ENCODE peak calls at places on chromosomes 13 and 19, in five cellular contexts. One of them, this sample, is unnamed.

GRCh38 chr13:28394422-28394821 is 100.5 kb downstream of the FLT1 start:
- DNase-seq in suprapubic skin: no peak
- DNase-seq in lower leg skin: no peak
- DNase-seq in uterus: no peak
- DNase-seq in body of pancreas: peak
- DNase-seq in this sample: no peak

GRCh38 chr19:2923510-2923909 is 21.3 kb downstream of the ZNF77 start:
- DNase-seq in suprapubic skin: no peak
- DNase-seq in lower leg skin: no peak
- DNase-seq in uterus: no peak
- DNase-seq in body of pancreas: peak
- DNase-seq in this sample: no peak

GRCh38 chr13:27016871-27017270 is 154.7 kb downstream of the USP12 start:
- DNase-seq in suprapubic skin: no peak
- DNase-seq in lower leg skin: no peak
- DNase-seq in uterus: no peak
- DNase-seq in body of pancreas: no peak
- DNase-seq in this sample: no peak

GRCh38 chr13:37187110-37187509 is 81.6 kb upstream of the CSNK1A1L start:
- DNase-seq in suprapubic skin: no peak
- DNase-seq in lower leg skin: no peak
- DNase-seq in uterus: no peak
- DNase-seq in body of pancreas: no peak
- DNase-seq in this sample: no peak

GRCh38 chr13:48500652-48501197 is 32.2 kb downstream of the RCBTB2 start:
- DNase-seq in suprapubic skin: no peak
- DNase-seq in lower leg skin: no peak
- DNase-seq in uterus: no peak
- DNase-seq in body of pancreas: peak
- DNase-seq in this sample: no peak

GRCh38 chr19:55304279-55304978 is 20.6 kb downstream of the BRSK1 start:
- DNase-seq in suprapubic skin: no peak
- DNase-seq in lower leg skin: no peak
- DNase-seq in uterus: no peak
- DNase-seq in body of pancreas: peak
- DNase-seq in this sample: no peak

GRCh38 chr19:1953441-1954094 is 12.6 kb downstream of the CSNK1G2 start:
- DNase-seq in suprapubic skin: no peak
- DNase-seq in lower leg skin: no peak
- DNase-seq in uterus: no peak
- DNase-seq in body of pancreas: no peak
- DNase-seq in this sample: no peak

GRCh38 chr13:30159446-30159839 is 147.9 kb downstream of the KATNAL1 start:
- DNase-seq in suprapubic skin: no peak
- DNase-seq in lower leg skin: no peak
- DNase-seq in uterus: no peak
- DNase-seq in body of pancreas: no peak
- DNase-seq in this sample: no peak

GRCh38 chr13:24036115-24036514 is 124.4 kb upstream of the SPATA13 start:
- DNase-seq in suprapubic skin: no peak
- DNase-seq in lower leg skin: no peak
- DNase-seq in uterus: no peak
- DNase-seq in body of pancreas: no peak
- DNase-seq in this sample: no peak

GRCh38 chr13:109072505-109072904 is 443.1 kb downstream of the MYO16 start:
- DNase-seq in suprapubic skin: no peak
- DNase-seq in lower leg skin: no peak
- DNase-seq in uterus: no peak
- DNase-seq in body of pancreas: no peak
- DNase-seq in this sample: no peak

GRCh38 chr13:111936267-111936925 is 130.6 kb upstream of the SOX1 start:
- DNase-seq in suprapubic skin: no peak
- DNase-seq in lower leg skin: no peak
- DNase-seq in uterus: no peak
- DNase-seq in body of pancreas: no peak
- DNase-seq in this sample: no peak

GRCh38 chr13:33870046-33870668 is 52.2 kb downstream of the RFC3 start:
- DNase-seq in suprapubic skin: no peak
- DNase-seq in lower leg skin: no peak
- DNase-seq in uterus: no peak
- DNase-seq in body of pancreas: peak
- DNase-seq in this sample: no peak

GRCh38 chr19:35468637-35469036 is 20.6 kb downstream of the FFAR2 start:
- DNase-seq in suprapubic skin: no peak
- DNase-seq in lower leg skin: peak
- DNase-seq in uterus: no peak
- DNase-seq in body of pancreas: peak
- DNase-seq in this sample: peak

GRCh38 chr19:2047449-2048103 is 3.5 kb downstream of the MKNK2 start:
- DNase-seq in suprapubic skin: peak
- DNase-seq in lower leg skin: peak
- DNase-seq in uterus: no peak
- DNase-seq in body of pancreas: peak
- DNase-seq in this sample: peak

GRCh38 chr13:113657851-113658741 is at the start of gene ATP4B:
- DNase-seq in suprapubic skin: peak
- DNase-seq in lower leg skin: no peak
- DNase-seq in uterus: peak
- DNase-seq in body of pancreas: no peak
- DNase-seq in this sample: peak

GRCh38 chr19:38204728-38205127 is 19.3 kb downstream of the DPF1 start:
- DNase-seq in suprapubic skin: no peak
- DNase-seq in lower leg skin: no peak
- DNase-seq in uterus: no peak
- DNase-seq in body of pancreas: no peak
- DNase-seq in this sample: no peak

GRCh38 chr19:38201731-38202130 is 22.3 kb downstream of the DPF1 start:
- DNase-seq in suprapubic skin: no peak
- DNase-seq in lower leg skin: no peak
- DNase-seq in uterus: no peak
- DNase-seq in body of pancreas: no peak
- DNase-seq in this sample: no peak

GRCh38 chr19:38202504-38202903 is 21.5 kb downstream of the DPF1 start:
- DNase-seq in suprapubic skin: no peak
- DNase-seq in lower leg skin: no peak
- DNase-seq in uterus: no peak
- DNase-seq in body of pancreas: no peak
- DNase-seq in this sample: no peak

GRCh38 chr19:38204096-38204495 is 19.9 kb downstream of the DPF1 start:
- DNase-seq in suprapubic skin: no peak
- DNase-seq in lower leg skin: no peak
- DNase-seq in uterus: no peak
- DNase-seq in body of pancreas: peak
- DNase-seq in this sample: no peak

DNA sequence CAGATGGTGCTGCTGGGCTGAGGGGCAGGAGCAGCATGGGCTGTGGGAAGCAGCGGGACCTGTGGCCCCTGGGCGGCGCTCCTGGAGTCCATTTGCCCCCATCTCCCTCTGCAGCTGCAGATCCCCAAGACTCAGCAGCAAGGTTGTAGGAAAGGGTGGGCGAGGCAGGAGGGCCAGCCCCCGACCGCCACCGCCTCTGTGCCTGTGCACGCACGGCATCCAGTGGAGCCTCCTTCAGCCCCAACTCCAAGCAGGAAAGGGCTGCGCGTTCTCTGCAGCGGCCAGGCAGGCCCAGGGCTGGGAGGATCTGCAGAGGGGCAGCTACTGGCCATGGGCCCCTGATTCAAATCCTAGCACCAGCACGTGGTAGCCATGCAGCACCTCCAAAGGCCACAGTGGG is 20.8 kb downstream of the DPF1 start:
- DNase-seq in suprapubic skin: no peak
- DNase-seq in lower leg skin: no peak
- DNase-seq in uterus: no peak
- DNase-seq in body of pancreas: no peak
- DNase-seq in this sample: no peak
- TF ChIP-seq POLR2A in suprapubic skin: no peak
- TF ChIP-seq POLR2A in lower leg skin: no peak
- TF ChIP-seq POLR2A in uterus: no peak
- TF ChIP-seq POLR2A in body of pancreas: no peak
- TF ChIP-seq POLR2A in this sample: no peak

GRCh38 chr19:33290956-33291622 is 11.2 kb downstream of the CEBPA start:
- DNase-seq in suprapubic skin: no peak
- DNase-seq in lower leg skin: no peak
- DNase-seq in uterus: no peak
- DNase-seq in body of pancreas: no peak
- DNase-seq in this sample: peak
- TF ChIP-seq CTCF in suprapubic skin: no peak
- TF ChIP-seq CTCF in lower leg skin: no peak
- TF ChIP-seq CTCF in uterus: no peak
- TF ChIP-seq CTCF in body of pancreas: no peak
- TF ChIP-seq CTCF in this sample: no peak

GRCh38 chr19:40801449-40802299 is 2.7 kb downstream of the EGLN2 start:
- DNase-seq in suprapubic skin: no peak
- DNase-seq in lower leg skin: no peak
- DNase-seq in uterus: no peak
- DNase-seq in body of pancreas: no peak
- DNase-seq in this sample: no peak

GRCh38 chr19:40800997-40801377 is 2.0 kb downstream of the EGLN2 start:
- DNase-seq in suprapubic skin: no peak
- DNase-seq in lower leg skin: no peak
- DNase-seq in uterus: no peak
- DNase-seq in body of pancreas: no peak
- DNase-seq in this sample: no peak

GRCh38 chr19:40803170-40803856 is 4.3 kb downstream of the EGLN2 start:
- DNase-seq in suprapubic skin: no peak
- DNase-seq in lower leg skin: no peak
- DNase-seq in uterus: no peak
- DNase-seq in body of pancreas: no peak
- DNase-seq in this sample: no peak

GRCh38 chr19:40803857-40804782 is 5.1 kb downstream of the EGLN2 start:
- DNase-seq in suprapubic skin: no peak
- DNase-seq in lower leg skin: no peak
- DNase-seq in uterus: no peak
- DNase-seq in body of pancreas: peak
- DNase-seq in this sample: peak

GRCh38 chr19:40802300-40803169 is 3.5 kb downstream of the EGLN2 start:
- DNase-seq in suprapubic skin: no peak
- DNase-seq in lower leg skin: no peak
- DNase-seq in uterus: peak
- DNase-seq in body of pancreas: peak
- DNase-seq in this sample: peak
- TF ChIP-seq POLR2A in suprapubic skin: no peak
- TF ChIP-seq POLR2A in lower leg skin: no peak
- TF ChIP-seq POLR2A in uterus: no peak
- TF ChIP-seq POLR2A in body of pancreas: no peak
- TF ChIP-seq POLR2A in this sample: no peak

DNA sequence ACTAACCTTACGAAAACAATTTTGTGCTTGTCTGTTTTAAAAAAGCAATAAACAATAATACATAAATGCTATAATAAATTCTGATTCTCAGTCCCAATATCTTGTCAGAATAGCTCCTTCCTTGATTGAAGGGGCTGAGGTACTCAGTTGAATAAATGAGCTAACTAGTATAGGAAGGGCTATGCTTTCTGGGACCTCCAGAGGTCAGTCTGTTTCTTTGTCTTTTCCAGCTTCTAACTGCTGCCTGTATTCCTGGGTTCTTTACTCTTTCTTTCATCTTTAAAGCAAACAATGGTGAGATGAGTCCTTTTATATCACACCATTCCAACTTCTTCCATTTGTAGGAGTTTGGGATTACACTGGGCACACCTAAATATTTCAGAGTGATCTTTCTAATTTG is 1297.0 kb upstream of the ATXN8OS start:
- DNase-seq in suprapubic skin: no peak
- DNase-seq in lower leg skin: no peak
- DNase-seq in uterus: no peak
- DNase-seq in body of pancreas: no peak
- DNase-seq in this sample: no peak
- TF ChIP-seq CTCF in suprapubic skin: no peak
- TF ChIP-seq CTCF in lower leg skin: no peak
- TF ChIP-seq CTCF in uterus: no peak
- TF ChIP-seq CTCF in body of pancreas: no peak
- TF ChIP-seq CTCF in this sample: no peak

GRCh38 chr19:57350877-57351805 is at the start of gene ZNF304:
- DNase-seq in suprapubic skin: peak
- DNase-seq in lower leg skin: peak
- DNase-seq in uterus: peak
- DNase-seq in body of pancreas: peak
- DNase-seq in this sample: peak
- TF ChIP-seq POLR2A in suprapubic skin: no peak
- TF ChIP-seq POLR2A in lower leg skin: no peak
- TF ChIP-seq POLR2A in uterus: no peak
- TF ChIP-seq POLR2A in body of pancreas: no peak
- TF ChIP-seq POLR2A in this sample: no peak

GRCh38 chr13:98449273-98449672 is 127.6 kb downstream of the STK24 start:
- DNase-seq in suprapubic skin: no peak
- DNase-seq in lower leg skin: no peak
- DNase-seq in uterus: no peak
- DNase-seq in body of pancreas: no peak
- DNase-seq in this sample: no peak
- TF ChIP-seq CTCF in suprapubic skin: no peak
- TF ChIP-seq CTCF in lower leg skin: no peak
- TF ChIP-seq CTCF in uterus: no peak
- TF ChIP-seq CTCF in body of pancreas: no peak
- TF ChIP-seq CTCF in this sample: no peak

DNA sequence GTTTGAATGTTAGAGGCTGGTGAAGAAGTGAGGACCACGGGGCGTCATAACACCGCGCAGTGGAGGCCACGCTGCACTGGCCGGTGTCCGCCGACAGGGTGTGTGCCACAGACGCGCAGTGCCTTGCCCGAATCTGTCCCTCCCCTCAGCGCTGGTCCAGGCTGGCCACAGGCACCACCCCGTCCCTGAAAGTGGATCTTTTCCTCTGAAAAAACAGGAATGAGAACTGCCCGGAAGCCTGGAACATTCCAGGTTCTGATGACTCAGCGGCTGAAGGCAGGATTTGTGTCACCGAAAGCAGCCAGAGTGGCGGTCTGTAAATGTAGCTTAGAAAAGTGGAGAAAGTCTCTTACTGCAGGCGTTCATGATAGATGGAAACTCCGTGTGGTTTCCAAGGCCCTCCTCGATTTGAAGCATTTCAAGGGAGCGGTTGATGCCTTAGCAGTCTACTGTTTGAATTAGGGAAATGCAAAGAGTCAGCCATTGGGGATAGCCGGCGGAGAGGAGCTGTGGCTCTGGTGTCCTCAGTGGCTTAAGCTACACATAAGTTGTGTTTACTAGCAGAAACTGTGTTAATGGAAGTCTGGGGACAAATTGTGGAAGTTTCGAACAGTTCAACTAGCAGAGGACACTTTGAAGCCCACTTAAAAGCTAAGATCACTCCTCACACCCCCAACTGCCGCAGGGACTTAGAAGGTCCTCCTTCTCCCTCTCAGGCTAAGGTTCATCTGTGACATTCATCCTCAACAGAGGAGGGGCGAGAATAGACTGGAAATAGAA is 70.8 kb downstream of the NUFIP1 start:
- DNase-seq in suprapubic skin: peak
- DNase-seq in lower leg skin: peak
- DNase-seq in uterus: peak
- DNase-seq in body of pancreas: peak
- DNase-seq in this sample: peak
- TF ChIP-seq POLR2A in suprapubic skin: no peak
- TF ChIP-seq POLR2A in lower leg skin: no peak
- TF ChIP-seq POLR2A in uterus: peak
- TF ChIP-seq POLR2A in body of pancreas: peak
- TF ChIP-seq POLR2A in this sample: peak

DNA sequence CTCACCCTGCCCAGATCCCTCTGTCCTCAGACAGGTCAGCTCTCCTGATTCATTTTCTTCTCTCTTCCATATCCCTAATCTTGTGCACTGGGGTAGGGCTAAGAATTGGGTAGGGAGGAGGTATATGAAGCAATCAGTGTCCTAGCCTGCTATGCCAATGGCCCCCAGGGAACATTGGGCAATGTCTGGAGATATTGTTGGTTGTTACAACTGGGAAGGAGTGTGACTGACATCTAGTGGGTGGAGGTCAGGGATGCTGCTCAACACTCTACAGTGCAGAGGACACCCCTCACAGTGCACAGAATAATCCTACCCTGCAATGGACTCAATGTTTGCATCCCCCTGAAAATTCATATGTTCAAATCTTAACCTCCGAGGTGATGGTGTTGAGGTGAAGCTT is 57.5 kb downstream of the CPAMD8 start:
- DNase-seq in suprapubic skin: no peak
- DNase-seq in lower leg skin: peak
- DNase-seq in uterus: no peak
- DNase-seq in body of pancreas: no peak
- DNase-seq in this sample: no peak
- TF ChIP-seq CTCF in suprapubic skin: peak
- TF ChIP-seq CTCF in lower leg skin: no peak
- TF ChIP-seq CTCF in uterus: no peak
- TF ChIP-seq CTCF in body of pancreas: no peak
- TF ChIP-seq CTCF in this sample: no peak

This sample was measured in Peyer's patch.